ENCODE peak calls at places on chromosome 9, in seven cellular contexts. One of them, this sample, is unnamed.
A peak's percentile ranks its signal among the peaks of the same experiment; 100 is the strongest.

GRCh38 chr9:127132921-127133647 is 10.6 kb upstream of the ANGPTL2 start:
- DNase-seq in OCI-M1: no peak
- DNase-seq in NCI-H1417: peak; percentile 57
- DNase-seq in NCI-H1092 treated with DMSO at 0.1 percent for 48 hours: peak; percentile 76
- DNase-seq in immature natural killer cell: no peak
- DNase-seq in NCI-H2029 treated with DMSO at 0.1 percent for 48 hours: peak; percentile 47
- DNase-seq in sciatic nerve: peak; percentile 62
- DNase-seq in this sample: no peak

GRCh38 chr9:130483281-130483949 is 38.7 kb downstream of the ASS1 start:
- DNase-seq in OCI-M1: no peak
- DNase-seq in NCI-H1092 treated with DMSO at 0.1 percent for 48 hours: no peak
- DNase-seq in sciatic nerve: no peak
- DNase-seq in NCI-H2029 treated with DMSO at 0.1 percent for 48 hours: no peak
- DNase-seq in NCI-H1417: no peak
- DNase-seq in immature natural killer cell: no peak
- DNase-seq in this sample: no peak

GRCh38 chr9:72983056-72983455 is 30.2 kb upstream of the ALDH1A1 start:
- DNase-seq in immature natural killer cell: no peak
- DNase-seq in OCI-M1: no peak
- DNase-seq in NCI-H1092 treated with DMSO at 0.1 percent for 48 hours: no peak
- DNase-seq in NCI-H1417: no peak
- DNase-seq in NCI-H2029 treated with DMSO at 0.1 percent for 48 hours: no peak
- DNase-seq in sciatic nerve: no peak
- DNase-seq in this sample: no peak

GRCh38 chr9:128102861-128103588 is 24.5 kb downstream of the PTGES2 start:
- DNase-seq in NCI-H1417: no peak
- DNase-seq in NCI-H2029 treated with DMSO at 0.1 percent for 48 hours: peak; percentile 63
- DNase-seq in sciatic nerve: no peak
- DNase-seq in immature natural killer cell: no peak
- DNase-seq in OCI-M1: no peak
- DNase-seq in NCI-H1092 treated with DMSO at 0.1 percent for 48 hours: peak; percentile 48
- DNase-seq in this sample: no peak

GRCh38 chr9:98485706-98486105 is 223.0 kb downstream of the GABBR2 start:
- DNase-seq in OCI-M1: no peak
- DNase-seq in immature natural killer cell: no peak
- DNase-seq in NCI-H2029 treated with DMSO at 0.1 percent for 48 hours: no peak
- DNase-seq in NCI-H1092 treated with DMSO at 0.1 percent for 48 hours: no peak
- DNase-seq in NCI-H1417: no peak
- DNase-seq in sciatic nerve: no peak
- DNase-seq in this sample: no peak

GRCh38 chr9:132372177-132373095 is 17.6 kb upstream of the SETX start:
- DNase-seq in NCI-H1092 treated with DMSO at 0.1 percent for 48 hours: no peak
- DNase-seq in OCI-M1: peak; percentile 51
- DNase-seq in immature natural killer cell: no peak
- DNase-seq in sciatic nerve: no peak
- DNase-seq in NCI-H1417: no peak
- DNase-seq in NCI-H2029 treated with DMSO at 0.1 percent for 48 hours: no peak
- DNase-seq in this sample: peak; percentile 58

GRCh38 chr9:89382026-89382986 is 64.0 kb downstream of the SECISBP2 start:
- DNase-seq in NCI-H1417: no peak
- DNase-seq in sciatic nerve: no peak
- DNase-seq in OCI-M1: no peak
- DNase-seq in immature natural killer cell: no peak
- DNase-seq in NCI-H1092 treated with DMSO at 0.1 percent for 48 hours: no peak
- DNase-seq in NCI-H2029 treated with DMSO at 0.1 percent for 48 hours: no peak
- DNase-seq in this sample: no peak

GRCh38 chr9:136118367-136119258 is at the start of gene TMEM250:
- DNase-seq in NCI-H2029 treated with DMSO at 0.1 percent for 48 hours: peak; percentile 80
- DNase-seq in OCI-M1: peak; percentile 97
- DNase-seq in immature natural killer cell: peak; percentile 97
- DNase-seq in NCI-H1417: peak; percentile 92
- DNase-seq in sciatic nerve: peak; percentile 99
- DNase-seq in NCI-H1092 treated with DMSO at 0.1 percent for 48 hours: peak; percentile 97
- DNase-seq in this sample: peak; percentile 88

GRCh38 chr9:79686381-79687130 is 114.8 kb downstream of the TLE4 start:
- DNase-seq in NCI-H2029 treated with DMSO at 0.1 percent for 48 hours: no peak
- DNase-seq in sciatic nerve: no peak
- DNase-seq in NCI-H1092 treated with DMSO at 0.1 percent for 48 hours: no peak
- DNase-seq in OCI-M1: no peak
- DNase-seq in immature natural killer cell: no peak
- DNase-seq in NCI-H1417: no peak
- DNase-seq in this sample: no peak

GRCh38 chr9:128555180-128555721 is 2.9 kb downstream of the SPTAN1 start:
- DNase-seq in NCI-H1092 treated with DMSO at 0.1 percent for 48 hours: no peak
- DNase-seq in NCI-H1417: no peak
- DNase-seq in NCI-H2029 treated with DMSO at 0.1 percent for 48 hours: no peak
- DNase-seq in OCI-M1: no peak
- DNase-seq in immature natural killer cell: no peak
- DNase-seq in sciatic nerve: no peak
- DNase-seq in this sample: no peak

GRCh38 chr9:89497978-89498844 is at the start of gene SEMA4D:
- DNase-seq in immature natural killer cell: peak; percentile 48
- DNase-seq in NCI-H1417: peak; percentile 41
- DNase-seq in sciatic nerve: peak; percentile 89
- DNase-seq in NCI-H2029 treated with DMSO at 0.1 percent for 48 hours: peak; percentile 52
- DNase-seq in OCI-M1: peak; percentile 83
- DNase-seq in NCI-H1092 treated with DMSO at 0.1 percent for 48 hours: peak; percentile 55
- DNase-seq in this sample: peak; percentile 25

GRCh38 chr9:75467141-75467540 is 378.8 kb downstream of the OSTF1 start:
- DNase-seq in NCI-H1092 treated with DMSO at 0.1 percent for 48 hours: no peak
- DNase-seq in sciatic nerve: no peak
- DNase-seq in NCI-H1417: no peak
- DNase-seq in OCI-M1: no peak
- DNase-seq in immature natural killer cell: no peak
- DNase-seq in NCI-H2029 treated with DMSO at 0.1 percent for 48 hours: no peak
- DNase-seq in this sample: no peak

GRCh38 chr9:22148876-22149637 is 140.0 kb upstream of the CDKN2B start:
- DNase-seq in OCI-M1: no peak
- DNase-seq in sciatic nerve: no peak
- DNase-seq in NCI-H1092 treated with DMSO at 0.1 percent for 48 hours: no peak
- DNase-seq in NCI-H2029 treated with DMSO at 0.1 percent for 48 hours: no peak
- DNase-seq in NCI-H1417: no peak
- DNase-seq in immature natural killer cell: no peak
- DNase-seq in this sample: no peak

GRCh38 chr9:16885896-16886295 is 15.4 kb upstream of the BNC2 start:
- DNase-seq in NCI-H2029 treated with DMSO at 0.1 percent for 48 hours: no peak
- DNase-seq in OCI-M1: no peak
- DNase-seq in NCI-H1092 treated with DMSO at 0.1 percent for 48 hours: no peak
- DNase-seq in NCI-H1417: no peak
- DNase-seq in sciatic nerve: no peak
- DNase-seq in immature natural killer cell: no peak
- DNase-seq in this sample: no peak

GRCh38 chr9:104993291-104993963 is 65.5 kb upstream of the ABCA1 start:
- DNase-seq in NCI-H1417: no peak
- DNase-seq in sciatic nerve: peak; percentile 80
- DNase-seq in NCI-H2029 treated with DMSO at 0.1 percent for 48 hours: no peak
- DNase-seq in immature natural killer cell: peak; percentile 39
- DNase-seq in NCI-H1092 treated with DMSO at 0.1 percent for 48 hours: no peak
- DNase-seq in OCI-M1: peak; percentile 35
- DNase-seq in this sample: no peak

GRCh38 chr9:123679330-123679987 is 250.5 kb downstream of the DENND1A start:
- DNase-seq in immature natural killer cell: peak; percentile 16
- DNase-seq in sciatic nerve: no peak
- DNase-seq in OCI-M1: no peak
- DNase-seq in NCI-H1092 treated with DMSO at 0.1 percent for 48 hours: peak; percentile 13
- DNase-seq in NCI-H1417: peak; percentile 4
- DNase-seq in NCI-H2029 treated with DMSO at 0.1 percent for 48 hours: peak; percentile 52
- DNase-seq in this sample: peak; percentile 55

GRCh38 chr9:129026442-129027223 is 1.5 kb downstream of the SH3GLB2 start:
- DNase-seq in NCI-H1092 treated with DMSO at 0.1 percent for 48 hours: no peak
- DNase-seq in NCI-H2029 treated with DMSO at 0.1 percent for 48 hours: no peak
- DNase-seq in immature natural killer cell: no peak
- DNase-seq in sciatic nerve: no peak
- DNase-seq in OCI-M1: peak; percentile 8
- DNase-seq in NCI-H1417: no peak
- DNase-seq in this sample: no peak

GRCh38 chr9:99606955-99607354 is 214.7 kb upstream of the NR4A3 start:
- DNase-seq in NCI-H1417: no peak
- DNase-seq in sciatic nerve: no peak
- DNase-seq in immature natural killer cell: no peak
- DNase-seq in NCI-H2029 treated with DMSO at 0.1 percent for 48 hours: peak; percentile 49
- DNase-seq in OCI-M1: no peak
- DNase-seq in NCI-H1092 treated with DMSO at 0.1 percent for 48 hours: peak; percentile 65
- DNase-seq in this sample: no peak

GRCh38 chr9:34547960-34548603 is 25.3 kb upstream of the ENHO start:
- DNase-seq in OCI-M1: peak; percentile 40
- DNase-seq in NCI-H2029 treated with DMSO at 0.1 percent for 48 hours: no peak
- DNase-seq in immature natural killer cell: peak; percentile 11
- DNase-seq in NCI-H1092 treated with DMSO at 0.1 percent for 48 hours: peak; percentile 84
- DNase-seq in sciatic nerve: peak; percentile 88
- DNase-seq in NCI-H1417: no peak
- DNase-seq in this sample: no peak

This sample was measured in DMS153.